ENCODE peak calls at places on chromosomes 16 and 17, in five cellular contexts. Y is bronchial epithelial cell, D is uterus, S is HuH-7, V is left cardiac atrium. M is an unnamed sample.

GRCh38 chr16:31489616-31490584 is 7.0 kb downstream of the SLC5A2 start:
- DNase-seq in V (no peak), Y (no peak), S (no peak), D (no peak), M (no peak)

GRCh38 chr17:54945671-54946070 is 22.8 kb downstream of the COX11 start:
- DNase-seq in D (no peak), Y (no peak), V (no peak), S (no peak), M (no peak)

GRCh38 chr16:12341966-12342365 is 365.4 kb downstream of the SNX29 start:
- DNase-seq in V (no peak), S (no peak), D (no peak), Y (no peak), M (peak; percentile 2)

GRCh38 chr16:87391950-87392822 is at the start of gene MAP1LC3B:
- DNase-seq in Y (peak; percentile 85), D (peak; percentile 99), S (peak; percentile 98), V (peak; percentile 96), M (peak; percentile 96)

GRCh38 chr17:73593249-73593965 is 50.8 kb downstream of the SDK2 start:
- DNase-seq in D (no peak), S (no peak), Y (no peak), V (no peak), M (no peak)

GRCh38 chr17:47982091-47982617 is 11.2 kb downstream of the CDK5RAP3 start:
- DNase-seq in Y (no peak), D (no peak), V (no peak), S (no peak), M (no peak)

GRCh38 chr17:50947844-50948514 is 81.8 kb upstream of the TOB1 start:
- DNase-seq in S (no peak), Y (peak; percentile 30), D (no peak), V (peak; percentile 68), M (peak; percentile 37)

GRCh38 chr17:3959295-3959899 is 4.8 kb downstream of the ATP2A3 start:
- DNase-seq in Y (peak; percentile 60), V (no peak), D (no peak), S (no peak), M (peak; percentile 66)

GRCh38 chr16:71746442-71747046 is 22.0 kb upstream of the PHLPP2 start:
- DNase-seq in Y (peak; percentile 44), D (no peak), S (peak; percentile 52), V (no peak), M (peak; percentile 49)